ENCODE peak calls at places on chromosomes 1 and 21, in six cellular contexts. One of them, this sample, is unnamed.
A peak's percentile ranks its signal among the peaks of the same experiment; 100 is the strongest.

GRCh38 chr21:42537106-42537742 is 23.6 kb downstream of the SLC37A1 start:
- DNase-seq in DND-41: no peak
- DNase-seq in H4: peak; percentile 76
- DNase-seq in NCI-H510A treated with DMSO at 0.1 percent for 48 hours: no peak
- DNase-seq in endothelial cell: no peak
- DNase-seq in stimulated activated CD8-positive, alpha-beta memory T cell treated with anti-CD3 and anti-CD28 coated beads, Interleukin-4, amount 100 ng/mL, for 48 hours: no peak
- DNase-seq in this sample: no peak

GRCh38 chr1:16038620-16038912 is 5.0 kb upstream of the CLCNKB start:
- DNase-seq in DND-41: no peak
- DNase-seq in NCI-H510A treated with DMSO at 0.1 percent for 48 hours: no peak
- DNase-seq in H4: no peak
- DNase-seq in stimulated activated CD8-positive, alpha-beta memory T cell treated with anti-CD3 and anti-CD28 coated beads, Interleukin-4, amount 100 ng/mL, for 48 hours: no peak
- DNase-seq in endothelial cell: no peak
- DNase-seq in this sample: no peak

GRCh38 chr1:119285482-119285881 is 83.1 kb upstream of the HAO2 start:
- DNase-seq in endothelial cell: no peak
- DNase-seq in stimulated activated CD8-positive, alpha-beta memory T cell treated with anti-CD3 and anti-CD28 coated beads, Interleukin-4, amount 100 ng/mL, for 48 hours: no peak
- DNase-seq in DND-41: no peak
- DNase-seq in NCI-H510A treated with DMSO at 0.1 percent for 48 hours: no peak
- DNase-seq in H4: peak; percentile 62
- DNase-seq in this sample: no peak

GRCh38 chr1:15700510-15700909 is 16.4 kb downstream of the PLEKHM2 start:
- DNase-seq in stimulated activated CD8-positive, alpha-beta memory T cell treated with anti-CD3 and anti-CD28 coated beads, Interleukin-4, amount 100 ng/mL, for 48 hours: no peak
- DNase-seq in endothelial cell: no peak
- DNase-seq in NCI-H510A treated with DMSO at 0.1 percent for 48 hours: no peak
- DNase-seq in H4: no peak
- DNase-seq in DND-41: no peak
- DNase-seq in this sample: no peak

GRCh38 chr1:233379869-233380438 is 52.4 kb downstream of the MAP3K21 start:
- DNase-seq in H4: no peak
- DNase-seq in stimulated activated CD8-positive, alpha-beta memory T cell treated with anti-CD3 and anti-CD28 coated beads, Interleukin-4, amount 100 ng/mL, for 48 hours: no peak
- DNase-seq in NCI-H510A treated with DMSO at 0.1 percent for 48 hours: no peak
- DNase-seq in DND-41: no peak
- DNase-seq in endothelial cell: no peak
- DNase-seq in this sample: no peak

GRCh38 chr1:230568008-230568407 is 74.3 kb upstream of the COG2 start:
- DNase-seq in DND-41: no peak
- DNase-seq in endothelial cell: no peak
- DNase-seq in stimulated activated CD8-positive, alpha-beta memory T cell treated with anti-CD3 and anti-CD28 coated beads, Interleukin-4, amount 100 ng/mL, for 48 hours: peak; percentile 48
- DNase-seq in H4: peak; percentile 29
- DNase-seq in NCI-H510A treated with DMSO at 0.1 percent for 48 hours: peak; percentile 18
- DNase-seq in this sample: peak; percentile 32

GRCh38 chr21:26945916-26946315 is 21.0 kb downstream of the ADAMTS5 start:
- DNase-seq in stimulated activated CD8-positive, alpha-beta memory T cell treated with anti-CD3 and anti-CD28 coated beads, Interleukin-4, amount 100 ng/mL, for 48 hours: no peak
- DNase-seq in NCI-H510A treated with DMSO at 0.1 percent for 48 hours: no peak
- DNase-seq in DND-41: no peak
- DNase-seq in H4: no peak
- DNase-seq in endothelial cell: no peak
- DNase-seq in this sample: no peak

GRCh38 chr21:16241021-16241420 is 511.2 kb downstream of the USP25 start:
- DNase-seq in NCI-H510A treated with DMSO at 0.1 percent for 48 hours: no peak
- DNase-seq in stimulated activated CD8-positive, alpha-beta memory T cell treated with anti-CD3 and anti-CD28 coated beads, Interleukin-4, amount 100 ng/mL, for 48 hours: no peak
- DNase-seq in DND-41: no peak
- DNase-seq in endothelial cell: no peak
- DNase-seq in H4: no peak
- DNase-seq in this sample: no peak

GRCh38 chr21:38129711-38130110 is 127.1 kb upstream of the KCNJ15 start:
- DNase-seq in stimulated activated CD8-positive, alpha-beta memory T cell treated with anti-CD3 and anti-CD28 coated beads, Interleukin-4, amount 100 ng/mL, for 48 hours: no peak
- DNase-seq in NCI-H510A treated with DMSO at 0.1 percent for 48 hours: peak; percentile 24
- DNase-seq in H4: no peak
- DNase-seq in endothelial cell: no peak
- DNase-seq in DND-41: no peak
- DNase-seq in this sample: no peak

GRCh38 chr1:220877348-220878095 is 1.7 kb upstream of the HLX start:
- DNase-seq in endothelial cell: no peak
- DNase-seq in H4: no peak
- DNase-seq in NCI-H510A treated with DMSO at 0.1 percent for 48 hours: no peak
- DNase-seq in DND-41: no peak
- DNase-seq in stimulated activated CD8-positive, alpha-beta memory T cell treated with anti-CD3 and anti-CD28 coated beads, Interleukin-4, amount 100 ng/mL, for 48 hours: no peak
- DNase-seq in this sample: no peak

GRCh38 chr1:96660503-96660902 is 61.1 kb upstream of the PTBP2 start:
- DNase-seq in endothelial cell: no peak
- DNase-seq in DND-41: no peak
- DNase-seq in NCI-H510A treated with DMSO at 0.1 percent for 48 hours: no peak
- DNase-seq in H4: no peak
- DNase-seq in stimulated activated CD8-positive, alpha-beta memory T cell treated with anti-CD3 and anti-CD28 coated beads, Interleukin-4, amount 100 ng/mL, for 48 hours: no peak
- DNase-seq in this sample: no peak

GRCh38 chr1:185393821-185394220 is 76.8 kb upstream of the IVNS1ABP start:
- DNase-seq in H4: no peak
- DNase-seq in DND-41: no peak
- DNase-seq in NCI-H510A treated with DMSO at 0.1 percent for 48 hours: peak; percentile 70
- DNase-seq in stimulated activated CD8-positive, alpha-beta memory T cell treated with anti-CD3 and anti-CD28 coated beads, Interleukin-4, amount 100 ng/mL, for 48 hours: no peak
- DNase-seq in endothelial cell: no peak
- DNase-seq in this sample: no peak

GRCh38 chr1:51624851-51625250 is 8.0 kb downstream of the OSBPL9 start:
- DNase-seq in endothelial cell: no peak
- DNase-seq in stimulated activated CD8-positive, alpha-beta memory T cell treated with anti-CD3 and anti-CD28 coated beads, Interleukin-4, amount 100 ng/mL, for 48 hours: no peak
- DNase-seq in NCI-H510A treated with DMSO at 0.1 percent for 48 hours: peak; percentile 30
- DNase-seq in H4: peak; percentile 48
- DNase-seq in DND-41: no peak
- DNase-seq in this sample: no peak

GRCh38 chr1:9111957-9112356 is 16.9 kb downstream of the GPR157 start:
- DNase-seq in NCI-H510A treated with DMSO at 0.1 percent for 48 hours: no peak
- DNase-seq in H4: no peak
- DNase-seq in stimulated activated CD8-positive, alpha-beta memory T cell treated with anti-CD3 and anti-CD28 coated beads, Interleukin-4, amount 100 ng/mL, for 48 hours: peak; percentile 47
- DNase-seq in DND-41: peak; percentile 28
- DNase-seq in endothelial cell: no peak
- DNase-seq in this sample: no peak

GRCh38 chr1:156608036-156608674 is 6.9 kb upstream of the GPATCH4 start:
- DNase-seq in NCI-H510A treated with DMSO at 0.1 percent for 48 hours: peak; percentile 92
- DNase-seq in stimulated activated CD8-positive, alpha-beta memory T cell treated with anti-CD3 and anti-CD28 coated beads, Interleukin-4, amount 100 ng/mL, for 48 hours: peak; percentile 62
- DNase-seq in H4: peak; percentile 74
- DNase-seq in DND-41: peak; percentile 74
- DNase-seq in endothelial cell: peak; percentile 66
- DNase-seq in this sample: peak; percentile 65

GRCh38 chr1:58165073-58165472 is 381.5 kb downstream of the OMA1 start:
- DNase-seq in H4: no peak
- DNase-seq in NCI-H510A treated with DMSO at 0.1 percent for 48 hours: no peak
- DNase-seq in stimulated activated CD8-positive, alpha-beta memory T cell treated with anti-CD3 and anti-CD28 coated beads, Interleukin-4, amount 100 ng/mL, for 48 hours: no peak
- DNase-seq in endothelial cell: no peak
- DNase-seq in DND-41: no peak
- DNase-seq in this sample: no peak

GRCh38 chr1:100249537-100250257 is at the start of gene DBT:
- DNase-seq in stimulated activated CD8-positive, alpha-beta memory T cell treated with anti-CD3 and anti-CD28 coated beads, Interleukin-4, amount 100 ng/mL, for 48 hours: peak; percentile 93
- DNase-seq in DND-41: peak; percentile 97
- DNase-seq in H4: peak; percentile 95
- DNase-seq in NCI-H510A treated with DMSO at 0.1 percent for 48 hours: peak; percentile 93
- DNase-seq in endothelial cell: peak; percentile 88
- DNase-seq in this sample: peak; percentile 95

GRCh38 chr1:109935451-109935900 is 24.8 kb downstream of the CSF1 start:
- DNase-seq in NCI-H510A treated with DMSO at 0.1 percent for 48 hours: no peak
- DNase-seq in H4: no peak
- DNase-seq in stimulated activated CD8-positive, alpha-beta memory T cell treated with anti-CD3 and anti-CD28 coated beads, Interleukin-4, amount 100 ng/mL, for 48 hours: no peak
- DNase-seq in DND-41: no peak
- DNase-seq in endothelial cell: no peak
- DNase-seq in this sample: peak; percentile 78

GRCh38 chr1:54413295-54413694 is 7.1 kb upstream of the SSBP3 start:
- DNase-seq in H4: peak; percentile 57
- DNase-seq in stimulated activated CD8-positive, alpha-beta memory T cell treated with anti-CD3 and anti-CD28 coated beads, Interleukin-4, amount 100 ng/mL, for 48 hours: peak; percentile 36
- DNase-seq in endothelial cell: no peak
- DNase-seq in DND-41: peak; percentile 81
- DNase-seq in NCI-H510A treated with DMSO at 0.1 percent for 48 hours: peak; percentile 53
- DNase-seq in this sample: peak; percentile 47

GRCh38 chr1:6025269-6026094 is 20.2 kb upstream of the KCNAB2 start:
- DNase-seq in endothelial cell: no peak
- DNase-seq in stimulated activated CD8-positive, alpha-beta memory T cell treated with anti-CD3 and anti-CD28 coated beads, Interleukin-4, amount 100 ng/mL, for 48 hours: peak; percentile 45
- DNase-seq in H4: no peak
- DNase-seq in DND-41: no peak
- DNase-seq in NCI-H510A treated with DMSO at 0.1 percent for 48 hours: peak; percentile 54
- DNase-seq in this sample: no peak

GRCh38 chr1:198678901-198679329 is 40.1 kb downstream of the PTPRC start:
- DNase-seq in NCI-H510A treated with DMSO at 0.1 percent for 48 hours: no peak
- DNase-seq in stimulated activated CD8-positive, alpha-beta memory T cell treated with anti-CD3 and anti-CD28 coated beads, Interleukin-4, amount 100 ng/mL, for 48 hours: peak; percentile 52
- DNase-seq in endothelial cell: no peak
- DNase-seq in H4: no peak
- DNase-seq in DND-41: no peak
- DNase-seq in this sample: no peak

GRCh38 chr1:207321790-207322530 is 482 bp downstream of the CD55 start:
- DNase-seq in H4: no peak
- DNase-seq in DND-41: no peak
- DNase-seq in NCI-H510A treated with DMSO at 0.1 percent for 48 hours: peak; percentile 22
- DNase-seq in endothelial cell: no peak
- DNase-seq in stimulated activated CD8-positive, alpha-beta memory T cell treated with anti-CD3 and anti-CD28 coated beads, Interleukin-4, amount 100 ng/mL, for 48 hours: no peak
- DNase-seq in this sample: no peak

GRCh38 chr1:45009956-45010854 is 919 bp downstream of the HECTD3 start:
- DNase-seq in endothelial cell: no peak
- DNase-seq in DND-41: peak; percentile 47
- DNase-seq in stimulated activated CD8-positive, alpha-beta memory T cell treated with anti-CD3 and anti-CD28 coated beads, Interleukin-4, amount 100 ng/mL, for 48 hours: peak; percentile 39
- DNase-seq in NCI-H510A treated with DMSO at 0.1 percent for 48 hours: peak; percentile 38
- DNase-seq in H4: no peak
- DNase-seq in this sample: peak; percentile 25

GRCh38 chr1:55988963-55989452 is 590.4 kb downstream of the PLPP3 start:
- DNase-seq in H4: no peak
- DNase-seq in stimulated activated CD8-positive, alpha-beta memory T cell treated with anti-CD3 and anti-CD28 coated beads, Interleukin-4, amount 100 ng/mL, for 48 hours: no peak
- DNase-seq in DND-41: no peak
- DNase-seq in NCI-H510A treated with DMSO at 0.1 percent for 48 hours: no peak
- DNase-seq in endothelial cell: no peak
- DNase-seq in this sample: no peak

GRCh38 chr1:177858222-177858894 is 111.5 kb downstream of the SEC16B start:
- DNase-seq in NCI-H510A treated with DMSO at 0.1 percent for 48 hours: peak; percentile 61
- DNase-seq in DND-41: peak; percentile 83
- DNase-seq in endothelial cell: no peak
- DNase-seq in stimulated activated CD8-positive, alpha-beta memory T cell treated with anti-CD3 and anti-CD28 coated beads, Interleukin-4, amount 100 ng/mL, for 48 hours: no peak
- DNase-seq in H4: no peak
- DNase-seq in this sample: no peak

GRCh38 chr1:119626841-119627240 is 21.2 kb downstream of the ZNF697 start:
- DNase-seq in endothelial cell: no peak
- DNase-seq in NCI-H510A treated with DMSO at 0.1 percent for 48 hours: no peak
- DNase-seq in stimulated activated CD8-positive, alpha-beta memory T cell treated with anti-CD3 and anti-CD28 coated beads, Interleukin-4, amount 100 ng/mL, for 48 hours: no peak
- DNase-seq in H4: no peak
- DNase-seq in DND-41: no peak
- DNase-seq in this sample: no peak